ENCODE peak calls at places on chromosomes 1 and 21, in eight cellular contexts. M, S, G, U, L, P, C and E are unnamed samples. For H3K9me3, the result is how much of the 10 kb centered on the place peaks cover.

GRCh38 chr1:41683681-41684500 is 199.4 kb upstream of the EDN2 start:
- DNase-seq in C (no peak), S (no peak), G (no peak), U (no peak), L (peak), P (peak), M (no peak), E (peak)

GRCh38 chr1:170162385-170163226 is 16.8 kb downstream of the NTMT2 start:
- DNase-seq in C (peak), U (peak), P (peak), L (peak), M (peak), S (no peak), G (no peak), E (no peak)

GRCh38 chr1:66737836-66738235 is 14.4 kb upstream of the DYNLT5 start:
- DNase-seq in G (no peak), C (no peak), S (no peak), P (no peak), U (no peak), L (no peak), M (no peak), E (no peak)

GRCh38 chr1:28779751-28780150 is 32.2 kb upstream of the OPRD1 start:
- DNase-seq in C (no peak), M (no peak), P (no peak), L (no peak), S (no peak), G (no peak), U (no peak), E (peak)

GRCh38 chr1:111600886-111601386 is 18.7 kb upstream of the RAP1A start:
- DNase-seq in S (no peak), M (no peak), L (no peak), C (no peak), U (no peak), G (no peak), P (peak), E (no peak)

GRCh38 chr1:56416385-56416972 is 162.9 kb downstream of the PLPP3 start:
- DNase-seq in C (no peak), S (no peak), P (no peak), M (no peak), U (peak), L (no peak), G (no peak), E (no peak)

GRCh38 chr1:2975466-2976179 is 45.6 kb upstream of the ACTRT2 start:
- DNase-seq in S (peak), C (no peak), M (no peak), G (no peak), U (peak), L (no peak), P (no peak), E (peak)

GRCh38 chr21:46179708-46180078 is 4.6 kb downstream of the SPATC1L start:
- DNase-seq in U (no peak), C (no peak), L (no peak), M (no peak), P (no peak), S (peak), G (no peak), E (no peak)

GRCh38 chr1:184366992-184367391 is 19.8 kb upstream of the C1orf21 start:
- DNase-seq in G (no peak), L (peak), P (no peak), U (no peak), M (no peak), S (no peak), C (no peak), E (no peak)

GRCh38 chr1:53066433-53066832 is 4.4 kb downstream of the PODN start:
- DNase-seq in C (no peak), G (no peak), L (no peak), U (no peak), M (peak), S (peak), P (peak), E (no peak)

GRCh38 chr1:28232558-28233263 is at the start of gene DNAJC8:
- DNase-seq in S (peak), P (peak), G (peak), U (peak), C (peak), L (peak), M (peak), E (peak)

GRCh38 chr1:158048371-158049067 is 55.1 kb downstream of the KIRREL1 start:
- DNase-seq in L (no peak), U (no peak), C (no peak), S (no peak), M (no peak), P (no peak), G (no peak), E (no peak)

GRCh38 chr21:14403681-14404318 is 20.9 kb upstream of the HSPA13 start:
- DNase-seq in M (no peak), P (peak), G (peak), S (no peak), L (no peak), C (no peak), U (no peak), E (no peak)

GRCh38 chr1:29901618-29902017 is 665.3 kb downstream of the PTPRU start:
- DNase-seq in L (no peak), U (peak), C (no peak), P (no peak), G (no peak), S (no peak), M (no peak), E (no peak)

GRCh38 chr1:234631721-234632125 is 21.7 kb upstream of the IRF2BP2 start:
- DNase-seq in S (no peak), M (no peak), C (no peak), L (no peak), G (peak), U (no peak), P (peak), E (no peak)

GRCh38 chr21:43194303-43195130 is 25.7 kb downstream of the CRYAA start:
- DNase-seq in U (peak), C (no peak), M (no peak), S (peak), L (no peak), G (no peak), P (no peak), E (peak)

GRCh38 chr1:227391204-227391603 is 72.9 kb upstream of the CDC42BPA start:
- DNase-seq in G (no peak), M (no peak), S (no peak), P (no peak), U (no peak), L (no peak), C (no peak), E (no peak)

GRCh38 chr21:34076835-34077234 is 3.5 kb downstream of the MRPS6 start:
- DNase-seq in L (no peak), C (no peak), U (no peak), S (no peak), P (no peak), G (no peak), M (no peak), E (no peak)

GRCh38 chr1:171152533-171152932 is 32.6 kb upstream of the FMO2 start:
- DNase-seq in G (no peak), L (no peak), M (no peak), C (no peak), U (no peak), P (no peak), S (no peak), E (no peak)

GRCh38 chr21:45353200-45353599 is 51.8 kb upstream of the COL18A1 start:
- DNase-seq in L (no peak), S (no peak), U (no peak), C (no peak), M (no peak), P (no peak), G (no peak), E (no peak)

GRCh38 chr1:30771005-30771404 is 13.4 kb upstream of the LAPTM5 start:
- DNase-seq in C (no peak), M (no peak), L (no peak), G (no peak), P (no peak), U (no peak), S (no peak), E (no peak)

GRCh38 chr1:94929816-94930215 is 2.9 kb upstream of the CNN3 start:
- DNase-seq in L (no peak), M (no peak), S (no peak), G (no peak), C (no peak), P (no peak), U (peak), E (no peak)

GRCh38 chr1:194338241-194338948 is 1152.0 kb upstream of the B3GALT2 start:
- DNase-seq in U (no peak), G (no peak), M (no peak), L (no peak), S (no peak), C (no peak), P (peak), E (no peak)

GRCh38 chr1:109214695-109215623 is 1.2 kb downstream of the SARS1 start:
- DNase-seq in S (peak), L (peak), U (no peak), C (peak), G (peak), M (peak), P (peak), E (no peak)

GRCh38 chr1:222392571-222392970 is 155.3 kb downstream of the HHIPL2 start:
- DNase-seq in G (no peak), C (peak), P (peak), L (no peak), M (no peak), S (no peak), U (no peak), E (no peak)

GRCh38 chr21:37737996-37738395 is 178.3 kb downstream of the KCNJ6 start:
- DNase-seq in M (no peak), P (no peak), S (no peak), G (no peak), C (no peak), U (no peak), L (no peak), E (no peak)

GRCh38 chr21:25506887-25507286 is 100.4 kb downstream of the MRPL39 start:
- DNase-seq in M (no peak), C (peak), P (peak), U (no peak), G (no peak), S (no peak), L (no peak), E (no peak)

GRCh38 chr1:15966081-15966955 is 9.6 kb downstream of the ZBTB17 start:
- DNase-seq in L (no peak), M (no peak), C (no peak), S (no peak), U (no peak), G (no peak), P (peak), E (peak)

GRCh38 chr1:9249263-9249533 is 14.6 kb downstream of the H6PD start:
- DNase-seq in G (no peak), C (no peak), L (no peak), S (no peak), M (no peak), P (no peak), U (no peak), E (no peak)

GRCh38 chr1:81525085-81525484 is 275.6 kb upstream of the ADGRL2 start:
- DNase-seq in M (no peak), C (no peak), U (no peak), S (no peak), L (no peak), P (no peak), G (no peak), E (no peak)

GRCh38 chr1:117697220-117697781 is 91.5 kb downstream of the TENT5C start:
- DNase-seq in P (peak), U (no peak), M (no peak), L (no peak), C (no peak), S (no peak), G (no peak), E (no peak)

GRCh38 chr1:38433097-38433722 is 386.6 kb upstream of the POU3F1 start:
- DNase-seq in U (peak), M (no peak), G (no peak), L (no peak), S (no peak), P (no peak), C (no peak), E (no peak)

GRCh38 chr1:7387053-7387861 is 383.8 kb upstream of the VAMP3 start:
- DNase-seq in P (no peak), U (peak), S (peak), C (no peak), L (no peak), M (peak), G (no peak), E (no peak)

GRCh38 chr21:21921410-21922232 is 923.4 kb downstream of the NCAM2 start:
- DNase-seq in P (peak), U (no peak), L (no peak), G (no peak), C (no peak), M (no peak), S (no peak), E (no peak)

GRCh38 chr1:88062650-88063153 is 621.4 kb upstream of the PKN2 start:
- DNase-seq in G (no peak), M (no peak), P (no peak), S (no peak), L (no peak), U (no peak), C (no peak), E (no peak)

GRCh38 chr1:27438621-27439061 is 46.2 kb downstream of the GPR3 start:
- DNase-seq in G (no peak), U (no peak), P (no peak), L (no peak), M (no peak), C (no peak), S (no peak), E (no peak)

GRCh38 chr1:155079487-155080249 is 1.0 kb downstream of the EFNA3 start:
- DNase-seq in S (peak), C (no peak), G (no peak), L (no peak), M (no peak), U (peak), P (no peak), E (no peak)

GRCh38 chr1:78651247-78651646 is 1.6 kb downstream of the IFI44 start:
- DNase-seq in L (no peak), S (no peak), U (no peak), G (no peak), M (no peak), P (peak), C (no peak), E (no peak)

GRCh38 chr1:183159960-183160359 is 26.1 kb upstream of the LAMC2 start:
- DNase-seq in P (no peak), L (no peak), U (no peak), M (no peak), S (no peak), G (peak), C (no peak), E (peak)

GRCh38 chr1:195594773-195595172 is 1013.5 kb downstream of the KCNT2 start:
- DNase-seq in M (no peak), U (no peak), C (no peak), S (no peak), G (no peak), P (no peak), L (no peak), E (no peak)

GRCh38 chr1:195597929-195598328 is 1010.3 kb downstream of the KCNT2 start:
- DNase-seq in C (no peak), G (no peak), P (no peak), L (no peak), M (no peak), S (no peak), U (no peak), E (no peak)

GRCh38 chr1:195590649-195591048 is 1017.6 kb downstream of the KCNT2 start:
- DNase-seq in U (no peak), P (peak), L (no peak), S (no peak), M (no peak), C (no peak), G (no peak), E (no peak)

GRCh38 chr1:195594322-195594721 is 1013.9 kb downstream of the KCNT2 start:
- DNase-seq in U (no peak), S (no peak), C (no peak), L (no peak), G (no peak), M (no peak), P (no peak), E (no peak)

DNA sequence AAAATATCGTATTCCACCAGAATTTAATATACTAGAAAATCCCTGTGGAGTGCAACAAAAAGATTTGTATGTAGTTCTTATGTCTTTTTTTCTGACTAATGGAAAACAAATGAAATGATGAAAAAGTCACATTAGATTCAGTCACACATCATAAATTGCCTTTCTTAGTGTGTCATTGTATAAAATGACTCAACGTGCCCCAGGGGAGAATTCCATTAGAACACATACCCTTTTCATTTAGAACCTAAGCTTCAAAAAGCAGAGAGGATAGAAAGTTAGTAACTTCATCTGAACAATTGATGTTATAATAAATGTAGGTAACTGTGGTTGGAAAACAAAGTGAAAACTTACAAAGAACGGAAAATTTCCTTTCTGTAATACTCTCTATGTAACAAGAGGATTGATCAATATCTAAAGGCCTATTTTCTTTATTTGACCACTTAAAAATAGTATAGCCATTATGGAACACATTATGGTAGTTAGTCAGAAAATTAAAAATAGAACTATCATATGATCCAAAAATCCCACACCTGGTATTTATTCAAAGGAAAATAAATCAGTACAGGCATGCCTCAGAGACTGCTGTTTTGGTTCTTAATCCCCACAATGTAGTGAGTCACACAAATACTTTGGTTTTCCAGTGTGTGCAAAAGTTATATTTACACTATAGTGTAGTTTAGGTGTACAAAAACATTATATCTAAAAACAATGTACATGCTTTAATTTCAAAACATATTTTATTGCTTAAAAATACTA is 1016.1 kb downstream of the KCNT2 start:
- DNase-seq in C (peak), G (no peak), S (no peak), P (peak), L (no peak), U (no peak), M (no peak), E (no peak)
- H3K4me3 ChIP-seq in C (no peak), G (no peak), S (no peak), P (no peak), L (no peak), U (no peak), M (no peak), E (no peak)

GRCh38 chr1:152001631-152002584 is 8.2 kb upstream of the S100A10 start:
- DNase-seq in C (peak), P (peak), M (peak), G (peak), S (peak), U (peak), L (peak), E (peak)
- TF ChIP-seq CTCF in C (peak), P (peak), M (peak), G (peak), S (peak), U (peak), L (peak), E (peak)

DNA sequence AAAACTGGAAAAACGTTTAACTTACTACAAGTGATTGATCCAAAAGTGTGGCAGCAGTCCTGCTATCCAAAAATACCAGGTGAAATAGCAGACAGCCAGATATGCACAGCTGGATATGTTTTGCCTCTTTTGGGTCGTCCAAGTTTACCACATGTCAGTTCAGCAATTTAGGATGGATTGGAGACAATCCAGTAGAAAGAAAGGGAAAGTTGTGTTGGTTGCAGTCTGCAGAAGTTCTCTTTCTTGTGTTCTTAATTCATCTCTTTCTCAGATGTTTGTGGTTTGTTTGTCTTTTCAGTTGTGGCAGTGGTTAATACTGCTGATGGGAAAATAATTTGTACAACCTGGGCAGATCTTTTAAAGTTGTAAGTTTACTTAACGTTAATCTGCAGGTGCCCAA is 645.0 kb downstream of the PTPRC start:
- DNase-seq in S (no peak), G (no peak), M (no peak), C (no peak), U (no peak), L (no peak), P (no peak), E (no peak)
- H3K9me3 ChIP-seq in S (under half), G (under half), M (under half), C (under half), U (under half), L (under half), P (under half), E (under half)

DNA sequence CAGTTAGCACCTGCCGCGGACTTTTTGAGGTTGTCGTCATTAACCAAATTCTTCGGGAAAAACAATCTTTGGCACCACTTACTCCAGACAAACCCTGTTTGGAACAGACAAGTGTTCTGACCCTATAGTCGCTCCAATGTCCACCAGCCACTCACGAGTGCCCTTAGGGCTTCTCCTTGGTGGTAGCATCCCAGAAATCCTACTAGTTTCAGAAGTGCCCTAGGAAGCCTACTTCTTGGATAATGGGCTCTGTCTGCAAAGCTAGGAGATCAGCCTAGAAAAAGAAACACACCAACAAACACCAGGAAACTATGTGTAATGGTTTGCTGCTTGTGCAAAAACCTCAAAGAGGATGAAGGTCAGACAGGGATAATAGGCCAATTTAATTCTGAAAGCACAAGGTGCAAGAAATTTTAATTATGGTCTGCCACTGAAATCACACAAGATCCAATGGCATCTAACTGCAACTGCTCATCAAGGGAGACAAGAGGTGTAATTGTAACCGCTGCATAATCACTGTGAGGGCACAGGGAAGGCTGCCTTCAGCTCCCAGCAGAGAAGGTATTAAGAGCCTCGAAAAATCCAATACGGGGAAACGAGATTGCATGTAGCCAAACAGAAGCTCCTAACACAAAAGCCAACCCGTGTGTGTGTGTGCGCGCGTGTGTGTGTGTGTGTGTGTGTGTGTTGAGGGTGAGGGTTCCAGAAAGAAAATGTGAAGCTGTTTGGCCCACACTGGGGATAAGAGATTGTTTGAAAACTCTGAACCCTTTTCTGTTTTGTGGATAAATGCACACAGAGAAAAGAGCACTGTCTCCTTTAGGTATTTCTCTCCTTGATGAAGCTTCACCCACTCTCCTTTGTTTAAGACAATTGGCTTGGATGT is 2.2 kb downstream of the WLS start:
- DNase-seq in S (no peak), C (no peak), M (no peak), L (peak), U (peak), P (peak), G (no peak), E (no peak)
- H3K4me3 ChIP-seq in S (peak), C (peak), M (peak), L (no peak), U (peak), P (peak), G (no peak), E (peak)

GRCh38 chr1:62732327-62732726 is 44.1 kb upstream of the DOCK7 start:
- DNase-seq in U (no peak), S (no peak), C (no peak), G (no peak), M (no peak), P (no peak), L (no peak), E (no peak)
- TF ChIP-seq CTCF in U (no peak), S (no peak), C (no peak), G (no peak), M (no peak), P (no peak), L (no peak), E (no peak)